ENCODE peak calls at places on chromosome 9, in nine cellular contexts. S, P, U, F, R, X, Q, I and M are unnamed samples.

GRCh38 chr9:124110307-124110915 is 98.8 kb downstream of the LHX2 start:
- DNase-seq in S (no peak), Q (peak; percentile 76), R (peak; percentile 94), I (peak; percentile 44), P (peak; percentile 60), F (peak; percentile 54), U (peak; percentile 15), X (no peak), M (no peak)

GRCh38 chr9:116543731-116544400 is 143.2 kb upstream of the TRIM32 start:
- DNase-seq in Q (no peak), U (no peak), P (peak; percentile 80), X (no peak), I (no peak), S (no peak), R (no peak), F (no peak), M (peak; percentile 29)

GRCh38 chr9:129996161-129996849 is 46.7 kb downstream of the FNBP1 start:
- DNase-seq in S (no peak), F (no peak), R (no peak), I (no peak), P (no peak), Q (no peak), U (no peak), X (no peak), M (no peak)

GRCh38 chr9:94827584-94828304 is 101.2 kb downstream of the AOPEP start:
- DNase-seq in F (no peak), U (no peak), I (no peak), S (no peak), Q (no peak), X (no peak), P (no peak), R (peak; percentile 7), M (no peak)

GRCh38 chr9:121784706-121785426 is 133.4 kb downstream of the DAB2IP start:
- DNase-seq in P (no peak), I (no peak), S (no peak), F (no peak), U (no peak), R (peak; percentile 76), X (peak; percentile 36), Q (no peak), M (peak; percentile 10)

GRCh38 chr9:113649054-113649453 is 185.5 kb downstream of the RGS3 start:
- DNase-seq in Q (no peak), R (peak; percentile 49), U (no peak), F (no peak), P (peak; percentile 67), I (no peak), S (no peak), X (no peak), M (no peak)

GRCh38 chr9:121498487-121499176 is 1.0 kb downstream of the GGTA1 start:
- DNase-seq in S (no peak), U (no peak), I (peak; percentile 55), Q (peak; percentile 44), P (peak; percentile 63), F (peak; percentile 13), R (peak; percentile 67), X (no peak), M (peak; percentile 41)

GRCh38 chr9:70835323-70835722 is 286.1 kb downstream of the TRPM3 start:
- DNase-seq in I (no peak), F (no peak), Q (no peak), P (no peak), X (no peak), R (no peak), U (no peak), S (no peak), M (no peak)

GRCh38 chr9:83623634-83623991 is 670 bp downstream of the IDNK start:
- DNase-seq in S (no peak), X (no peak), F (peak; percentile 53), I (no peak), U (no peak), R (no peak), Q (peak; percentile 41), P (no peak), M (no peak)
- TF ChIP-seq CTCF in S (no peak), X (no peak), F (no peak), I (no peak), U (no peak), R (no peak), Q (no peak), P (no peak), M (no peak)

DNA sequence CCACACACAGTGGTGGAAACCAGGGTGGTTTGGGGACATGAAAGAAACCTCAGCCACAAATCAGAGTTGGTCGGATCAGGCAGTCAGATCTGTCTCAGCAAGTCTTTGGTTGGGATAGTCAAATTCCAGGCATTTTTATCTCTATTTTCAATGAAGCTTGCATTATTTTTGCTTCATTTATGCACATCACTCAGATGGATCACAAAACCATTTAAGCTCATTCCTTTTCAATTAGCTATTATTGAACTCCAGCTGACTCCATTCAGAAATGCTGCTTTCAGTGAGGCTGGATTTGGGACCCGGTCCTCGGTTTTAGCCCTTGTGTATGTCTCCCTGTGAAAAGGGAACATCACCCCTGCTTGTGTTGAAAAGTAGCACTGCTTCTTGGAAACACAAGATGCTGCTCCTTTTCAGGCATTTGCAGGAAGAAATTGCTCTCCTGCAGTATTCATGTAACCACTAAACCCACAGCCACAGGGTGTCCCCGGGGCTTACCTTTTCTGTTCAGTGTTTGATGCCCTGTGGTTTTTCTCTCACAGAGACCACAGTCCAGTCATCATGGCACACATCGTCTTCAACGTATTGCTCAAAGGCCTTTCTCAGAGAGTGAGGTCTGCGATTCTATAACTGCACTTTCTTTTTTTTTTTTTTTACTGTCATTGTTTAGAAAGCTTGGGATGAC is 232.9 kb downstream of the NFIB start:
- DNase-seq in I (no peak), S (no peak), F (peak; percentile 22), Q (no peak), U (no peak), P (no peak), X (no peak), R (no peak), M (no peak)
- TF ChIP-seq CTCF in I (no peak), S (no peak), F (no peak), Q (no peak), U (no peak), P (no peak), X (peak; percentile 28), R (no peak), M (no peak)

GRCh38 chr9:92328225-92328624 is 2.5 kb downstream of the CENPP start:
- DNase-seq in Q (peak; percentile 39), R (no peak), S (no peak), F (peak; percentile 19), P (no peak), U (no peak), I (peak; percentile 17), X (no peak), M (no peak)
- TF ChIP-seq CTCF in Q (peak; percentile 20), R (peak; percentile 37), S (peak; percentile 50), F (peak; percentile 47), P (no peak), U (no peak), I (peak; percentile 14), X (peak; percentile 60), M (no peak)

DNA sequence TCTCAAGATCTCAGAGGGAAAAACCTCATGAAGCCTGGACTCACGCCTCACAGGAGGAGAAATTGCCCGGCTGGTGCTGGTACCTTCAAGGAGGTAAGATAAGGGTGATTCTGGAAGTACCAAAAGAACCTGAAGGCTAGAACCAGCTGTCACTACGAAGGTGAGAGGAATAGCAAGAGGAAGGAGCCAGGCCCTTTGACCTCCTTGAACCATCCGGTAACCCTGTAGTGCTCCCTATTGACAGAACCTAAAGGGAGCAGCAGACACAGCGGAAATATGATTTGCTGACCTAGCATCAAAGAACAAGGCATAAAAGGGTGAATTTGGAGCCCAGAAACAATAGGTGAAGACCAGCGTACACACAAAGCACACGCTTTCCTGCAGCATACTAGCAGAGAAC is 92.2 kb downstream of the DOCK8 start:
- DNase-seq in S (no peak), U (no peak), I (no peak), Q (peak; percentile 20), X (no peak), P (no peak), F (peak; percentile 22), R (peak; percentile 71), M (no peak)
- TF ChIP-seq CTCF in S (no peak), U (no peak), I (peak; percentile 15), Q (peak; percentile 40), X (no peak), P (no peak), F (peak; percentile 15), R (peak; percentile 70), M (no peak)

GRCh38 chr9:131393622-131394463 is at the start of gene PRRC2B:
- DNase-seq in R (peak; percentile 97), Q (peak; percentile 95), X (peak; percentile 77), S (no peak), F (peak; percentile 87), I (peak; percentile 88), P (peak; percentile 93), U (peak; percentile 31), M (peak; percentile 77)
- TF ChIP-seq CTCF in R (peak; percentile 71), Q (peak; percentile 86), X (peak; percentile 91), S (peak; percentile 38), F (peak; percentile 12), I (peak; percentile 90), P (peak; percentile 58), U (peak; percentile 41), M (no peak)